ENCODE peak calls at places on chromosomes 1 and 21, in four cellular contexts. U, L, M and C are unnamed samples.

GRCh38 chr1:224528900-224529299 is 87.2 kb upstream of the CNIH3 start:
- DNase-seq in U (no peak), L (no peak), M (no peak), C (peak; percentile 50)

GRCh38 chr1:165392634-165393571 is 36.4 kb upstream of the LMX1A start:
- DNase-seq in U (peak; percentile 88), L (peak; percentile 64), M (peak; percentile 35), C (peak; percentile 98)

GRCh38 chr21:40620386-40621145 is 226.4 kb downstream of the DSCAM start:
- DNase-seq in U (no peak), L (no peak), M (no peak), C (no peak)

GRCh38 chr1:112933820-112934561 is 22.0 kb downstream of the SLC16A1 start:
- DNase-seq in U (no peak), L (no peak), M (no peak), C (no peak)

GRCh38 chr1:157963713-157964112 is 29.7 kb upstream of the KIRREL1 start:
- DNase-seq in U (peak; percentile 86), L (no peak), M (peak; percentile 48), C (peak; percentile 68)

GRCh38 chr1:93537404-93537803 is 89.5 kb downstream of the FNBP1L start:
- DNase-seq in U (no peak), L (no peak), M (no peak), C (no peak)

GRCh38 chr1:8899046-8899445 is 20.6 kb upstream of the ENO1 start:
- DNase-seq in U (no peak), L (no peak), M (no peak), C (no peak)

GRCh38 chr1:74650561-74650960 is 23.0 kb downstream of the ERICH3 start:
- DNase-seq in U (no peak), L (no peak), M (no peak), C (no peak)

GRCh38 chr1:208233546-208233945 is 10.6 kb downstream of the PLXNA2 start:
- DNase-seq in U (no peak), L (no peak), M (peak; percentile 47), C (no peak)

GRCh38 chr1:95040032-95040525 is 32.7 kb downstream of the ALG14 start:
- DNase-seq in U (no peak), L (no peak), M (no peak), C (no peak)

GRCh38 chr1:168295715-168296114 is 15.0 kb downstream of the TBX19 start:
- DNase-seq in U (no peak), L (no peak), M (no peak), C (no peak)

GRCh38 chr1:77888429-77889239 is at the start of gene NEXN:
- DNase-seq in U (peak; percentile 87), L (no peak), M (peak; percentile 44), C (peak; percentile 39)

GRCh38 chr21:33539612-33540011 is 2.3 kb downstream of the GART start:
- DNase-seq in U (no peak), L (no peak), M (no peak), C (no peak)

GRCh38 chr1:167542109-167543032 is 11.2 kb downstream of the CREG1 start:
- DNase-seq in U (no peak), L (no peak), M (peak; percentile 27), C (no peak)

GRCh38 chr1:221159608-221160007 is 280.4 kb downstream of the HLX start:
- DNase-seq in U (no peak), L (no peak), M (no peak), C (no peak)

GRCh38 chr1:207461649-207462048 is 7.5 kb downstream of the CR2 start:
- DNase-seq in U (no peak), L (no peak), M (no peak), C (no peak)

GRCh38 chr1:38028671-38029070 is 16.1 kb downstream of the UTP11 start:
- DNase-seq in U (peak; percentile 60), L (no peak), M (no peak), C (no peak)

DNA sequence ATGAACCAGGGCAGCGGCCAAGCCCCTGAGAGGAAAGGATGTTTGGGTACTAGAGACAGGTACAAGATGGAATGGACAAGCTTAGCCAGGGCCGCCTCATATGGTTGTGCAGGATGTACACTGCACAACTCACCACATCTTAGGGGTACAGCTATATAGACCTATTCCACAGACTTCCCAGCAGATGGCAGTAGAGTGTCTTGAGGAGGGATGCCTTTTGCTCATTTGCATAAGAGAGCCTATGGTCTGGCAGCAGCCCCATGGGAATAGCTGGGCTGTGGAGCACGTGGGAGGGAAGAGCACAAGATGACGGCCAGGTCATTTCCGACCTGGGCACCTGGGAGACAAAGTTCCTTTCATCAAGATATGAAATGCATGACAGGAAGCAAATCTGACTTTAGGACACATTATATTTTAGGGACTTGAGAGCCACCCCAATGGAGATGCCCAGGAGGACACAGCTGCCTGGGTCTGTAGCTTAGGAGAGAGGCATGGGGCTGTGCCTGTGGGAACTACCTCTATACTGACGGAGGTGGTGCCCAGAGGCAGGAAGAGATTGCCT is 215.5 kb downstream of the KCNJ6 start:
- DNase-seq in U (peak; percentile 48), L (peak; percentile 56), M (peak; percentile 48), C (peak; percentile 79)
- TF ChIP-seq BRCA1 in U (no peak), L (no peak), M (no peak), C (no peak)

DNA sequence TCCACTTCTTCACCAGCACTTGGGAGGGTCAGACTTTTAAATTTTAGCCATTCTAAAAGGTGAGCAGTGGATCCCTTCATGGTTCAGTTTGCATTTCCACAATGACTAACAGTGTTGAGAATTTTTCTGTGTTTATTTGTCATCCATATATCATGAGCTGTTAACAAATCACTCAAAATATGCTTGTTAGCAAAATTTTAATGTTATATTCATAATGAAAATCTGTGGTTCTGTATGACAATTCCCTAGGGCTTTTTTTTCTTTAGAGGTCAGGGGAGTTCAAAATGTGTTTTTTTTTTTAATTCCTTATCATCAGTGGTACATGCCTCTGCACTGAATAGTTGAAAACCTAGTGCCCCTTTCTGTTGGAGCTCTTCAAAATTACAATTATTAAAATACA is 682.2 kb upstream of the ADGRL2 start:
- DNase-seq in U (no peak), L (no peak), M (no peak), C (no peak)
- TF ChIP-seq GABPA in U (no peak), L (no peak), M (no peak), C (no peak)

DNA sequence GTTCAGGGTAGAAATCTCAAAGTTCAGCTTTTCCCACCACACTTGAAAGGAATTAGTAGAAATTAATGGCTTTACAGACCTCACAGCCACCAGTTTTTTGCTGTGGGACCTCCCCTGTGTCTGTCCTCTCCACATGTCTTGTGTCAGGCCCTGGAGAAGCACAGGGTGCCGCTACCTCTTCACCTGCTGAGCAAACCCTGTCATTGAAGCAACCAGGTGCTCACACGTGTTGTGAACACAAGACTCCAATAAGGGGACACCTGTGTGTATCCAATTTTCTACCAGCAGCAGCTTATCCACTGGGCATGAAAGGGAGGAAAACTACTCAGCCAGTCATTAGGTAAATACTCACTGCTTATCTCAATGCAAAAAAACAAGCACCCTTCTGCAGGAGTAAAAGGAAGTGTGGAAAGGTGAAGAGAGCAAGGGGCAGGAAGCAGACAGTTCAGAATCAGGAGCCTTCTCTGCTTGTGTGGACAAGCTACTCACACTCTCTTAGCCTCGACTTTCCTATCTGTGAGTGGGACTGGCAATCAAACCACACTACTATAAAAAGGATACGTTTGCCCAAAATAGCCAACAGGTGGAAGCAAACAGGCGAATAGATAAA is 148.8 kb downstream of the ETS2 start:
- DNase-seq in U (no peak), L (no peak), M (no peak), C (no peak)
- TF ChIP-seq BRCA1 in U (no peak), L (no peak), M (no peak), C (no peak)

GRCh38 chr1:244614879-244615278 is 38.0 kb upstream of the DESI2 start:
- DNase-seq in U (no peak), L (no peak), M (no peak), C (no peak)
- TF ChIP-seq GABPA in U (no peak), L (no peak), M (no peak), C (no peak)

GRCh38 chr21:41713495-41714281 is 53.2 kb downstream of the RIPK4 start:
- DNase-seq in U (no peak), L (no peak), M (peak; percentile 42), C (no peak)
- TF ChIP-seq BRCA1 in U (no peak), L (no peak), M (no peak), C (no peak)

GRCh38 chr1:200184196-200184595 is 156.7 kb downstream of the NR5A2 start:
- DNase-seq in U (no peak), L (no peak), M (no peak), C (no peak)
- TF ChIP-seq GABPA in U (no peak), L (no peak), M (no peak), C (no peak)

GRCh38 chr1:60977661-60978060 is 104.7 kb upstream of the NFIA start:
- DNase-seq in U (no peak), L (no peak), M (no peak), C (no peak)

GRCh38 chr1:60982539-60982938 is 99.8 kb upstream of the NFIA start:
- DNase-seq in U (no peak), L (no peak), M (no peak), C (no peak)

GRCh38 chr1:60974973-60975372 is 107.4 kb upstream of the NFIA start:
- DNase-seq in U (no peak), L (no peak), M (no peak), C (no peak)

GRCh38 chr1:60981357-60981756 is 101.0 kb upstream of the NFIA start:
- DNase-seq in U (no peak), L (no peak), M (no peak), C (no peak)

GRCh38 chr1:60978421-60979357 is 103.7 kb upstream of the NFIA start:
- DNase-seq in U (peak; percentile 55), L (peak; percentile 15), M (peak; percentile 26), C (peak; percentile 80)
- TF ChIP-seq BRCA1 in U (no peak), L (no peak), M (no peak), C (no peak)

DNA sequence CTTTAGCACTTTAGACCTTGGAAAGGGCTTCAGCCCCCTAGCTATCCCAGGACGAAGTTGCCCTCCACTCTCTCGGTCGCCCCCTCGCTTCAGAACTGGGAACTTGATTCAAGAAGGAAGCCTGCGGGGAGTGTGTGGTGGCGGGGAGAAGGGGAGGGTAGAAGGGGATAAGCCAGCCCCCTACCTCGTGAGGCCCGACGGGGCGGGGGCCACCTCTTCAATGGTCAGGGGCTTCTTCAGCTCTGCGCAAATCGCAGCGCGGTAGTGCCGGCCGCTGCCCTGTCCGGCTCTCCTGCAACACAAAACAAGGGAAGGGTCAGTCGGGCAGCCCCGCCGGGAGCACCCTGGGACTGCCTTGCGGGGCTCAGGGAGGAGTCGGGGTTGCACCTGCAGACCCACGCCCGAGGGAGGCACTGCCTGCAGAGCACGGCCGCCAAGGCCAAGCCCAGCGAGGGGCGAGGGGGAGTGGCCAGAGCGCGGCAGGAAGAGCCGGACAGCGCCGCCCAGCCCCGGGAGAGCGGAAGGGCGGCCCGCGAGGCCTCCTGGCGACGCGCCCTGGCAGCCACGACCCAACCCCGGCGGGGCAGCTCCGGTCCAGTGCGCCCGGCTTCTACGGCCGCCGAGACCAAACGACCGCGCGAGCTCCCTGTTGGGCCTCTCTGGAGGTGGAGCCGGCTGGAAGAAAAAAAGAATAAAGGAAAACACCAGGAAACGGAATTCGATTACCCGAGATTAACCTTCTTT is 56.2 kb upstream of the RASAL2 start:
- DNase-seq in U (peak; percentile 86), L (no peak), M (peak; percentile 67), C (peak; percentile 67)
- TF ChIP-seq GABPA in U (peak; percentile 56), L (no peak), M (no peak), C (peak; percentile 72)

GRCh38 chr1:155261401-155261887 is 716 bp downstream of the SCAMP3 start:
- DNase-seq in U (no peak), L (no peak), M (no peak), C (no peak)
- TF ChIP-seq BRCA1 in U (no peak), L (no peak), M (no peak), C (no peak)